ENCODE peak calls at places on chromosomes 4 and X, in five cellular contexts. One of them, this sample, is unnamed.

GRCh38 chrX:130555341-130555740 is 153.6 kb downstream of the RBMX2 start:
- DNase-seq in H7: no peak
- DNase-seq in SW480: no peak
- DNase-seq in T-helper 22 cell: no peak
- DNase-seq in stimulated activated CD8-positive, alpha-beta memory T cell treated with anti-CD3 and anti-CD28 coated beads, Interleukin-4, amount 100 ng/mL, for 4 hours: no peak
- DNase-seq in this sample: no peak

GRCh38 chrX:133005038-133005437 is 46.6 kb upstream of the HS6ST2 start:
- DNase-seq in H7: peak
- DNase-seq in SW480: peak
- DNase-seq in T-helper 22 cell: no peak
- DNase-seq in stimulated activated CD8-positive, alpha-beta memory T cell treated with anti-CD3 and anti-CD28 coated beads, Interleukin-4, amount 100 ng/mL, for 4 hours: no peak
- DNase-seq in this sample: no peak

GRCh38 chrX:53268173-53268572 is 13.2 kb downstream of the IQSEC2 start:
- DNase-seq in H7: no peak
- DNase-seq in SW480: no peak
- DNase-seq in T-helper 22 cell: no peak
- DNase-seq in stimulated activated CD8-positive, alpha-beta memory T cell treated with anti-CD3 and anti-CD28 coated beads, Interleukin-4, amount 100 ng/mL, for 4 hours: no peak
- DNase-seq in this sample: no peak

GRCh38 chrX:15816886-15817285 is 26.6 kb downstream of the ZRSR2 start:
- DNase-seq in H7: peak
- DNase-seq in SW480: peak
- DNase-seq in T-helper 22 cell: peak
- DNase-seq in stimulated activated CD8-positive, alpha-beta memory T cell treated with anti-CD3 and anti-CD28 coated beads, Interleukin-4, amount 100 ng/mL, for 4 hours: no peak
- DNase-seq in this sample: no peak

GRCh38 chr4:82248903-82249632 is 124.7 kb downstream of the HNRNPD start:
- DNase-seq in H7: no peak
- DNase-seq in SW480: no peak
- DNase-seq in T-helper 22 cell: no peak
- DNase-seq in stimulated activated CD8-positive, alpha-beta memory T cell treated with anti-CD3 and anti-CD28 coated beads, Interleukin-4, amount 100 ng/mL, for 4 hours: no peak
- DNase-seq in this sample: no peak

GRCh38 chrX:41695464-41695863 is 6.7 kb downstream of the GPR34 start:
- DNase-seq in H7: no peak
- DNase-seq in SW480: no peak
- DNase-seq in T-helper 22 cell: no peak
- DNase-seq in stimulated activated CD8-positive, alpha-beta memory T cell treated with anti-CD3 and anti-CD28 coated beads, Interleukin-4, amount 100 ng/mL, for 4 hours: no peak
- DNase-seq in this sample: no peak

GRCh38 chr4:26452565-26453531 is 37.4 kb downstream of the CCKAR start:
- DNase-seq in H7: peak
- DNase-seq in SW480: no peak
- DNase-seq in T-helper 22 cell: no peak
- DNase-seq in stimulated activated CD8-positive, alpha-beta memory T cell treated with anti-CD3 and anti-CD28 coated beads, Interleukin-4, amount 100 ng/mL, for 4 hours: no peak
- DNase-seq in this sample: no peak

GRCh38 chrX:154463611-154464220 is 5.6 kb downstream of the PLXNA3 start:
- DNase-seq in H7: no peak
- DNase-seq in SW480: no peak
- DNase-seq in T-helper 22 cell: no peak
- DNase-seq in stimulated activated CD8-positive, alpha-beta memory T cell treated with anti-CD3 and anti-CD28 coated beads, Interleukin-4, amount 100 ng/mL, for 4 hours: no peak
- DNase-seq in this sample: no peak

GRCh38 chr4:113784497-113785254 is 23.1 kb upstream of the CAMK2D start:
- DNase-seq in H7: no peak
- DNase-seq in SW480: no peak
- DNase-seq in T-helper 22 cell: no peak
- DNase-seq in stimulated activated CD8-positive, alpha-beta memory T cell treated with anti-CD3 and anti-CD28 coated beads, Interleukin-4, amount 100 ng/mL, for 4 hours: no peak
- DNase-seq in this sample: no peak

GRCh38 chr4:181181331-181181730 is 1061.9 kb upstream of the TENM3 start:
- DNase-seq in H7: no peak
- DNase-seq in SW480: no peak
- DNase-seq in T-helper 22 cell: no peak
- DNase-seq in stimulated activated CD8-positive, alpha-beta memory T cell treated with anti-CD3 and anti-CD28 coated beads, Interleukin-4, amount 100 ng/mL, for 4 hours: no peak
- DNase-seq in this sample: no peak

GRCh38 chr4:113837397-113837796 is 75.9 kb upstream of the CAMK2D start:
- DNase-seq in H7: no peak
- DNase-seq in SW480: peak
- DNase-seq in T-helper 22 cell: no peak
- DNase-seq in stimulated activated CD8-positive, alpha-beta memory T cell treated with anti-CD3 and anti-CD28 coated beads, Interleukin-4, amount 100 ng/mL, for 4 hours: no peak
- DNase-seq in this sample: no peak

GRCh38 chrX:76555816-76556215 is 128.3 kb downstream of the MAGEE1 start:
- DNase-seq in H7: peak
- DNase-seq in SW480: no peak
- DNase-seq in T-helper 22 cell: no peak
- DNase-seq in stimulated activated CD8-positive, alpha-beta memory T cell treated with anti-CD3 and anti-CD28 coated beads, Interleukin-4, amount 100 ng/mL, for 4 hours: no peak
- DNase-seq in this sample: no peak

GRCh38 chrX:103688949-103689348 is 2.5 kb upstream of the MORF4L2 start:
- DNase-seq in H7: no peak
- DNase-seq in SW480: peak
- DNase-seq in T-helper 22 cell: no peak
- DNase-seq in stimulated activated CD8-positive, alpha-beta memory T cell treated with anti-CD3 and anti-CD28 coated beads, Interleukin-4, amount 100 ng/mL, for 4 hours: no peak
- DNase-seq in this sample: no peak

This sample was measured in esophagus squamous epithelium.